ENCODE peak calls at places on chromosomes 4 and X, in ten cellular contexts. O is Calu3, Y is OCI-LY7, T is WTC11, P is HL-60, K is mesothelial cell of epicardium, E is left ventricle myocardium inferior, J is PC-3, Q is endothelial cell, L is psoas muscle. G is an unnamed sample.

GRCh38 chr4:168549145-168549544 is 52.3 kb downstream of the PALLD start:
- DNase-seq in O (no peak), Y (no peak), T (no peak), P (no peak), K (no peak), E (no peak), J (no peak), Q (no peak), L (no peak), G (no peak)

GRCh38 chrX:56729152-56729557 is at the start of gene NBDY:
- DNase-seq in O (peak), Y (peak), T (peak), P (peak), K (peak), E (peak), J (peak), Q (peak), L (peak), G (peak)

GRCh38 chr4:151865327-151865726 is 104.5 kb upstream of the GATB start:
- DNase-seq in O (no peak), Y (no peak), T (no peak), P (peak), K (no peak), E (peak), J (no peak), Q (no peak), L (peak), G (peak)

GRCh38 chrX:125681507-125681906 is 361.8 kb downstream of the TEX13C start:
- DNase-seq in O (no peak), Y (peak), T (no peak), P (no peak), K (no peak), E (no peak), J (no peak), Q (no peak), L (no peak), G (no peak)

GRCh38 chr4:40455340-40455902 is 120.3 kb downstream of the CHRNA9 start:
- DNase-seq in O (no peak), Y (no peak), T (no peak), P (peak), K (no peak), E (no peak), J (peak), Q (no peak), L (no peak), G (no peak)

GRCh38 chr4:43778187-43778915 is 670.3 kb downstream of the KCTD8 start:
- DNase-seq in O (no peak), Y (no peak), T (no peak), P (no peak), K (no peak), E (no peak), J (no peak), Q (no peak), L (no peak), G (no peak)

GRCh38 chrX:129600981-129601424 is 53.8 kb downstream of the APLN start:
- DNase-seq in O (no peak), Y (peak), T (no peak), P (peak), K (no peak), E (no peak), J (peak), Q (no peak), L (no peak), G (no peak)

GRCh38 chr4:165331316-165331715 is 3.8 kb downstream of the MSMO1 start:
- DNase-seq in O (no peak), Y (peak), T (no peak), P (no peak), K (no peak), E (no peak), J (no peak), Q (no peak), L (no peak), G (no peak)

GRCh38 chrX:131801911-131802310 is 221.2 kb upstream of the STK26 start:
- DNase-seq in O (no peak), Y (no peak), T (no peak), P (no peak), K (no peak), E (no peak), J (no peak), Q (no peak), L (no peak), G (no peak)

GRCh38 chrX:131801066-131801465 is 222.0 kb upstream of the STK26 start:
- DNase-seq in O (no peak), Y (no peak), T (no peak), P (no peak), K (no peak), E (no peak), J (no peak), Q (no peak), L (no peak), G (no peak)

DNA sequence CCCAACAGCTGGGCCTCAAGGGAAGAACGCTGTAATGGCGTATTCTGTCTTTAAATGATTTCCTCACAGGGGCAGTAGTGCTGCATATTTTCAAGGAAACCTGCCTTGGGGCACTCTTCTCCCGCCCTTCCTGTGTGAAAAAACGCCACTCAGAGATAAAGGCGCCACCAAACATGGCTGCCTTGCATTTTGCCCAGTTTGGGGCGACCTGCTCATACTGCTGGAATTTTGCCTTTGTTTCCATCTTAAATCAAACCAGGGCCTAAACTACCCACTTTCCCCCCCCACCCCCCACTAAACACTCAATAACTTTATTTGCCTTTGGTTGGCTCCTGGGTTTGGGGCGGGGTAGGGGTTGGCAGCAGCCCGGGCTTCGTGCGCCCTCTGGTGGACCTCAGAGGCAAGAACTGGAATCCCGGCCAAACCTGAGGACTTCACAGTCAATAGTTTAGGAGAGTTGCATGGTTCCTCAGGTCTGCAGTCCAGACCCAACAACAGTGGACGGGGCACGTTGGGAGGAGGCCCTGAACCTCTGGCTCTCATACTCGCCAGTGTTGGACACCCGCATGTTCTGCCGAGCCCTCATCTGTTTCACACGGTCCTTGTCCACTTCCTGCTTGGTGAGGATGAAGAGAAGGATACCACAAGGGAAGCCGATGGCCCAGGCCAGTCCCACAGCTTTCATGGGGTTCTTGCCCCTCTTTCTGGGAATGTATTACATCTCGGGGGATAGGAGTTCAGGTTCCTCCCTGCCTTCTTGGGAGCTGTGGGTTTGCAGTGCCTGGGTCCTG is 220.1 kb upstream of the STK26 start:
- DNase-seq in O (no peak), Y (peak), T (peak), P (peak), K (no peak), E (no peak), J (peak), Q (no peak), L (peak), G (no peak)
- TF ChIP-seq CTCF in O (no peak), Y (peak), T (no peak), P (no peak), K (no peak), E (peak), J (peak), Q (no peak), L (peak), G (no peak)

GRCh38 chr4:39061450-39061849 is 582 bp upstream of the KLHL5 start:
- DNase-seq in O (no peak), Y (no peak), T (no peak), P (no peak), K (no peak), E (no peak), J (no peak), Q (no peak), L (no peak), G (no peak)
- TF ChIP-seq CTCF in O (no peak), Y (peak), T (no peak), P (no peak), K (no peak), E (no peak), J (peak), Q (no peak), L (no peak), G (no peak)

DNA sequence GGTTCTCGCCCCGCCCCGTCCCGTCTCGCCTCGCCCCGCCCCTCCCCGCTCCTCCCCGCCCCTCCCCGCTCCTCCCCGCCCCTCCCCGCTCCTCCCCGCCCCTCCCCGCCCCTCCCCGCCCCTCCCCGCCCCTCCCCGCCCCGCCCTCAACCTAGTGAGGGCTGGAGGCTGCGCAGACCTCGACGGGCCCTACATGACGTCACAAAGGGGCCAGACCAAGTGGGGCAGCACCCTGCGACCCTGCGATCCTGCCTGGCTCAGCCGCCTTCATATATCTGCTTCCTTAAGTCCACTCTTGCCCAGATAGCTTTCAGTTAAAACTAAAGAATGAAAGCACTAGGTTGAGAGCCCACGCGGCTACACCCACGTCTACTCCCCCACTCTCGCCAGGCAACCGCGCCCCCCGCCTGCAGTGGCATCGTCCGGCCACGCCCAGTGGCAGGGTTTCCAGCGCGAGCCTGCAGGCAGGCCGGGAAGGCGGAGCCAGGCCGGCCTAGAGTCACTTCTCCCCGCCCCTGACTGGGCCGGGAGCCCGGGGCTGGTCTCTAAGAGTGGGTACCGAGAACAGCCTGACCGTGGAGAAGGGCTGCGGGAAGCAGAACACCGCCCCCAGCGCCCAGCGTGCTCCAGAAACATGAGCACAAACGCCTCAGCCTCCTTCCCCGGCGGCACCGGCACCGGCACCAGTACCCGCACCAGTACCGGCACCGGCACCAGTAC is 1.5 kb upstream of the MAOA start:
- DNase-seq in O (peak), Y (peak), T (peak), P (peak), K (peak), E (peak), J (peak), Q (peak), L (peak), G (peak)
- TF ChIP-seq CTCF in O (no peak), Y (peak), T (no peak), P (no peak), K (no peak), E (peak), J (peak), Q (no peak), L (peak), G (no peak)

DNA sequence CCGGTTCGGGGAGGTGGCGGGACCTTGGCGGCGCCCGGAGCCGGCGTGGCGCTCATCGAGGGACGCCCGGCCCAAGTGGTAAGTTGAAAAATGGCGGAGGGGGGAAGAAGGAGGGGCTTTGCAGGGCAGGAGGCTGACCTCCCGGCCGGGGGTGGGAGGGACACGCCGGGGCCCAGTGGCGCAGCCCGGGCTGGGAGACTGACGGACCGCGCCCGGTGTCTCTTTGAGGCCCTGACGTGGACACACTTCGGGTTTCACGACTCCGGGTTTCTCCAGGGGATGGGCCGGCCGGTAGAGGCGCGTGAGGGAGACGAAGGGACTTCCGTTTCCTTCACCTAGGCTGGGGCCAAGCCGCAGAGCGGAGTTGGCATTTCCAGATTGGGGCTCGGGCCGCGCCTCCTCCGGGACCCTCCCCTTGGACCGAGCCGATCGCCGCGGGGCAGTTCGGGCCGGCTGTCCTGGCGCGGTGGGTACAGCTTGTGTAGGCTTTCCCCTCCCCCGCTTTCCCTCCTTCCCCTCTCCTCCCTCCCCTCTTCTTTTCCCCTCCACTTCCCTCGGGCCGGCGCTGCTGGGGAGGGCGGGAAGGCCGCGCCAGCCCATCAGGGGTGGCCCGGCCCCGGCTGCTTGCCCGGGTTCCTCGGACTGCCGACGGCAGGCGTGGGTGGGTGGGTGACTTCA is at the start of gene XIAP:
- DNase-seq in O (peak), Y (peak), T (peak), P (peak), K (peak), E (peak), J (peak), Q (peak), L (peak), G (peak)
- TF ChIP-seq CTCF in O (no peak), Y (no peak), T (no peak), P (no peak), K (no peak), E (no peak), J (no peak), Q (no peak), L (no peak), G (no peak)

GRCh38 chrX:52995135-52995973 is 37.0 kb upstream of the FAM156A start:
- DNase-seq in O (peak), Y (peak), T (peak), P (peak), K (peak), E (peak), J (peak), Q (peak), L (peak), G (peak)

GRCh38 chrX:52990848-52991247 is 32.5 kb upstream of the FAM156A start:
- DNase-seq in O (no peak), Y (no peak), T (no peak), P (no peak), K (no peak), E (no peak), J (no peak), Q (no peak), L (no peak), G (no peak)

GRCh38 chrX:53000447-53001208 is 42.3 kb upstream of the FAM156A start:
- DNase-seq in O (no peak), Y (peak), T (no peak), P (no peak), K (no peak), E (no peak), J (no peak), Q (no peak), L (no peak), G (no peak)

DNA sequence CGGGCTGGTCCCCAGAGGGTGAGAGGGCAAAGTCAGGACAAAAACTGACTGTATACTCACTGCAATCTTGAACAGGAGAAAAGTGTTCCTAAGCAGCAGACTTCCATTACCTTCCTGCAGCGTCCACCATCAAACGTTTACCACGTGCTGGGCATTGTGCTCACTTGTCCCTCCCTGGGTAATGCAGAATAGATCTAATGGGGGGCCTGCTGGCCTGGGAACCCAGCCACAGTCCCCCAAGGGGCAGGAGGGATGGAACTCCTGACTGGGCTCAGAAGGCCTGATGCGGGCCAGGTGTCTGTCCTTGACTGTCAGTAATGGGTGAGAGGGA is 37.6 kb upstream of the FAM156A start:
- DNase-seq in O (no peak), Y (no peak), T (no peak), P (no peak), K (no peak), E (no peak), J (no peak), Q (no peak), L (no peak), G (no peak)
- TF ChIP-seq CTCF in O (no peak), Y (no peak), T (no peak), P (no peak), K (peak), E (no peak), J (no peak), Q (no peak), L (no peak), G (no peak)

GRCh38 chrX:42102586-42103282 is 179.4 kb upstream of the CASK start:
- DNase-seq in O (no peak), Y (no peak), T (no peak), P (no peak), K (no peak), E (no peak), J (peak), Q (no peak), L (no peak), G (no peak)
- TF ChIP-seq CTCF in O (no peak), Y (peak), T (no peak), P (no peak), K (no peak), E (no peak), J (peak), Q (no peak), L (no peak), G (no peak)

DNA sequence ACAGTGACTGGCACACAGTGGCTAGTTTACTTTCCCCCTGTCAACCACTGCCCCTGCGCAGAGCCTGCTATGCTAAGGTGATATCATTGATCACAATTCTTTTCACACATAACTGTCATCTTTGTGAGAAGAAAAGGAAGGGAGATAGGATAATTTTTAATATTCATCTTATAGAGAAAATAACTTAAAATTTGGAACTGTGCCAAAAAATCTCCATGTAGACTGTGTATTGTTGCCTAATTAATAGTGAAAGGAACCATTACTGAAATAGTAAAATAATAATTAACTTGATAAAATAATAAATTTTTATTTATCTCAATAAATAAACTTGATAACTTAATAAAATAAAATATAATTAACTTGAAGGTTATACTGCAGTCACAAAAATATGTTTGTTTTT is 1069.4 kb downstream of the C4orf33 start:
- DNase-seq in O (no peak), Y (no peak), T (no peak), P (no peak), K (no peak), E (no peak), J (no peak), Q (no peak), L (no peak), G (no peak)
- TF ChIP-seq CTCF in O (no peak), Y (no peak), T (no peak), P (no peak), K (no peak), E (no peak), J (no peak), Q (no peak), L (no peak), G (no peak)

G was measured in mucosa of descending colon.